ENCODE peak calls at places on chromosomes 7 and 10, in seven cellular contexts. J is stomach, R is psoas muscle, M is lower lobe of right lung, B is cardiac muscle cell, Y is right cardiac atrium, K is Peyer's patch. Z is an unnamed sample. For H3K27me3, the result is how much of the 10 kb centered on the place peaks cover.

GRCh38 chr7:91265693-91266066 is 1.4 kb downstream of the FZD1 start:
- DNase-seq in J (no peak), R (no peak), Y (peak), M (peak), B (peak), K (no peak), Z (no peak)

GRCh38 chr7:35993663-35994622 is 159.1 kb upstream of the EEPD1 start:
- DNase-seq in Y (no peak), M (no peak), R (no peak), B (peak), K (no peak), J (no peak), Z (no peak)

GRCh38 chr10:24848169-24848688 is 104.2 kb downstream of the PRTFDC1 start:
- DNase-seq in Y (no peak), K (no peak), M (no peak), R (no peak), J (no peak), B (peak), Z (no peak)

GRCh38 chr10:76550806-76551205 is 1086.8 kb downstream of the KCNMA1 start:
- DNase-seq in Y (no peak), M (no peak), J (no peak), R (no peak), K (no peak), B (peak), Z (no peak)

GRCh38 chr7:98880485-98880884 is 2.2 kb downstream of the TRRAP start:
- DNase-seq in K (no peak), J (no peak), Y (no peak), M (no peak), R (no peak), B (no peak), Z (no peak)

GRCh38 chr10:120689766-120690539 is 161.2 kb upstream of the WDR11 start:
- DNase-seq in K (no peak), R (no peak), J (no peak), B (no peak), M (no peak), Y (no peak), Z (no peak)

GRCh38 chr7:26179422-26179821 is 21.1 kb downstream of the HNRNPA2B1 start:
- DNase-seq in R (no peak), B (no peak), Y (no peak), K (no peak), M (no peak), J (no peak), Z (no peak)

GRCh38 chr7:24912424-24912823 is 67.6 kb downstream of the OSBPL3 start:
- DNase-seq in M (no peak), J (no peak), R (no peak), B (no peak), K (no peak), Y (no peak), Z (no peak)

GRCh38 chr7:134932707-134933370 is 53.5 kb upstream of the AGBL3 start:
- DNase-seq in K (no peak), Y (peak), B (peak), R (no peak), M (no peak), J (no peak), Z (no peak)

GRCh38 chr10:69634759-69635425 is 4.8 kb downstream of the FAM241B start:
- DNase-seq in R (no peak), K (no peak), Y (no peak), J (peak), B (no peak), M (no peak), Z (no peak)

GRCh38 chr10:47021850-47022249 is 110.6 kb downstream of the PTPN20 start:
- DNase-seq in K (no peak), Y (no peak), B (no peak), R (no peak), M (no peak), J (no peak), Z (no peak)

GRCh38 chr10:100085596-100085995 is 3.9 kb upstream of the CPN1 start:
- DNase-seq in B (no peak), M (no peak), Y (no peak), R (no peak), J (no peak), K (no peak), Z (no peak)

GRCh38 chr10:98610301-98610700 is 163.6 kb upstream of the HPS1 start:
- DNase-seq in M (no peak), J (no peak), K (no peak), Y (no peak), B (no peak), R (no peak), Z (no peak)

GRCh38 chr7:134014935-134015334 is 112.2 kb upstream of the LRGUK start:
- DNase-seq in B (no peak), K (no peak), Y (no peak), J (no peak), R (no peak), M (no peak), Z (no peak)

GRCh38 chr7:100957832-100958421 is 8.6 kb downstream of the MUC3A start:
- DNase-seq in K (no peak), J (no peak), R (no peak), B (peak), Y (no peak), M (no peak), Z (no peak)
- H3K27me3 ChIP-seq in K (under half), J (half or more), R (under half), B (under half), Y (under half), M (under half), Z (under half)

GRCh38 chr7:80724249-80724871 is 85.9 kb downstream of the CD36 start:
- DNase-seq in B (no peak), J (no peak), Y (no peak), K (no peak), R (no peak), M (no peak), Z (no peak)

GRCh38 chr7:80725181-80725611 is 86.8 kb downstream of the CD36 start:
- DNase-seq in Y (no peak), J (no peak), M (no peak), B (no peak), K (no peak), R (no peak), Z (no peak)

GRCh38 chr7:80719261-80719660 is 80.8 kb downstream of the CD36 start:
- DNase-seq in J (no peak), K (no peak), Y (no peak), B (no peak), R (no peak), M (no peak), Z (no peak)

GRCh38 chr7:80721880-80722595 is 83.6 kb downstream of the CD36 start:
- DNase-seq in Y (no peak), J (no peak), B (peak), R (no peak), K (no peak), M (peak), Z (no peak)

DNA sequence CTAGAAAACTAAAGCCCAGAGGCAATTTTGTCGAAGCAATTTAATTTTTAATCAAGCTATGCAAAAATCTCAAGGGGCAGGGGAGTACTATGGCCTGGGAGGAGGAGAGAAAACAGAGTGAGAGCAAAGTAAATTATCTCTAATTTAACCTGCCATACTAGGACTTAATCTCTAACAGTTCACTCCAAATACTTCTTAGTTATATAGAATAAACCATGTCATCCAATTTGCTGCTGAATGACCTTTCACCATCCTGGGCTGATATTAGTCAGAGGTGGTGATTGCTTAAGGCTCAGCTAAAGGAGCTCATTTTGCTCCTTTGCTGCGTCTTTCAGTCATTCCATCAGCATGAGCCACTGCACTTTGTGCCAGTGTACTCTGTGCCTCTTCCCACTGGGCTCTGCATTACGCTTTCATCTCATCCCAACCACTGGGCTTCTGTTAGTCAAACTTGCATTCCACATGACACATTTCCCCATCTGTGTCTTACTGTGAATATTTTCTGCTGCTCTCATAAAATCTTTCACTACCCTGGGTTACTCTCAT is 84.2 kb downstream of the CD36 start:
- DNase-seq in R (peak), M (peak), J (peak), B (peak), Y (peak), K (no peak), Z (no peak)
- H3K4me3 ChIP-seq in R (no peak), M (no peak), J (no peak), B (no peak), Y (no peak), K (no peak), Z (no peak)

DNA sequence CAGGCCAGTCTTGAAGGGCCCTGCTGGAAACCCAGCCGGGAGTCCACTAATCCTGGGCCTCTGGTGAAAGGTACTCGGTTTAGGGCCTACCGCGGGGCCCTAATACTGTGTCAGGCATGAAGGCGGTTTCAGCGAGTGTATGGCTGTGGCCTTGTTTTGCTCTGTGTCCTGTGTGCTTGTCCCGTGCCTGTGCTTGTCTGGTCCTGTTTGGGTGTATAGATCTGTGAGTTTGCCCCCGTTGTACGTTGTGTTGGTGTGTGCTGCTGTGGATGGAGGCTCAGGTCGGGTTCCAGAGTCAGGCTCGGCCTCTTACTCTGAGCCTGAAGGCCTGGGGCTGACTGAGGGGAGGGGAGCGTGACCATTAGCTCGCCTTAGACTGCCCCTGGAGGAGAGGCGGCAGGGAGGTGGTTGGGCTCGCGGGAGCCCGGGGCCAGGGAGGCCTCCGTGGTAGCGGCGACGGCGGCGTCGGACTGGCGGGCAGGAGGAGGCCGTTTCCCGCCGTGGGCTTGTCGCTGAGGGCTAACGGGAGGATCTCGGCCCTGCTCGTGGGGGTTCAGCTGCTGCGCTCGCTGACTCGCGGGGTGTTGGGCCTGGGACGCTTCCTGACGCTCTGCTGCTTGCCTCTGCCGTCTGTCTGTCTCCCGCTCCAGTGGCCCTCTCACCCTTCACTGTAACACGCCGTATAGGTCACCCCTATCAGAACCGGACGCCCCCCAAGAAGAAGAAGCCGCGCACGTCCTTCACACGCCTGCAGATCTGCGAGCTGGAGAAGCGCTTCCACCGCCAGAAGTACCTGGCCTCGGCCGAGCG is 2.6 kb downstream of the TLX1 start:
- DNase-seq in R (no peak), K (no peak), Y (no peak), B (no peak), M (no peak), J (no peak), Z (no peak)
- H3K27me3 ChIP-seq in R (half or more), K (half or more), Y (under half), B (half or more), M (half or more), J (half or more), Z (half or more)

GRCh38 chr10:79441433-79441832 is 4.0 kb downstream of the ZCCHC24 start:
- DNase-seq in Y (no peak), K (no peak), B (no peak), J (no peak), M (no peak), R (no peak), Z (no peak)
- H3K4me3 ChIP-seq in Y (no peak), K (no peak), B (no peak), J (no peak), M (no peak), R (peak), Z (no peak)

GRCh38 chr7:144885453-144885852 is 49.6 kb upstream of the TPK1 start:
- DNase-seq in K (no peak), B (no peak), R (no peak), M (no peak), Y (no peak), J (no peak), Z (no peak)
- H3K27me3 ChIP-seq in K (under half), B (under half), R (under half), M (under half), Y (under half), J (under half), Z (under half)

GRCh38 chr7:102275123-102275703 is 11.5 kb upstream of the SH2B2 start:
- DNase-seq in K (no peak), R (no peak), M (no peak), J (no peak), Y (peak), B (no peak), Z (no peak)

GRCh38 chr7:102272075-102272916 is 14.4 kb upstream of the SH2B2 start:
- DNase-seq in K (peak), J (peak), Y (peak), R (peak), M (peak), B (peak), Z (peak)

GRCh38 chr7:102271158-102271798 is 15.4 kb upstream of the SH2B2 start:
- DNase-seq in R (no peak), M (no peak), J (no peak), K (no peak), B (no peak), Y (peak), Z (no peak)

GRCh38 chr7:102272917-102273748 is 13.5 kb upstream of the SH2B2 start:
- DNase-seq in J (no peak), K (no peak), M (no peak), B (no peak), R (no peak), Y (peak), Z (no peak)

DNA sequence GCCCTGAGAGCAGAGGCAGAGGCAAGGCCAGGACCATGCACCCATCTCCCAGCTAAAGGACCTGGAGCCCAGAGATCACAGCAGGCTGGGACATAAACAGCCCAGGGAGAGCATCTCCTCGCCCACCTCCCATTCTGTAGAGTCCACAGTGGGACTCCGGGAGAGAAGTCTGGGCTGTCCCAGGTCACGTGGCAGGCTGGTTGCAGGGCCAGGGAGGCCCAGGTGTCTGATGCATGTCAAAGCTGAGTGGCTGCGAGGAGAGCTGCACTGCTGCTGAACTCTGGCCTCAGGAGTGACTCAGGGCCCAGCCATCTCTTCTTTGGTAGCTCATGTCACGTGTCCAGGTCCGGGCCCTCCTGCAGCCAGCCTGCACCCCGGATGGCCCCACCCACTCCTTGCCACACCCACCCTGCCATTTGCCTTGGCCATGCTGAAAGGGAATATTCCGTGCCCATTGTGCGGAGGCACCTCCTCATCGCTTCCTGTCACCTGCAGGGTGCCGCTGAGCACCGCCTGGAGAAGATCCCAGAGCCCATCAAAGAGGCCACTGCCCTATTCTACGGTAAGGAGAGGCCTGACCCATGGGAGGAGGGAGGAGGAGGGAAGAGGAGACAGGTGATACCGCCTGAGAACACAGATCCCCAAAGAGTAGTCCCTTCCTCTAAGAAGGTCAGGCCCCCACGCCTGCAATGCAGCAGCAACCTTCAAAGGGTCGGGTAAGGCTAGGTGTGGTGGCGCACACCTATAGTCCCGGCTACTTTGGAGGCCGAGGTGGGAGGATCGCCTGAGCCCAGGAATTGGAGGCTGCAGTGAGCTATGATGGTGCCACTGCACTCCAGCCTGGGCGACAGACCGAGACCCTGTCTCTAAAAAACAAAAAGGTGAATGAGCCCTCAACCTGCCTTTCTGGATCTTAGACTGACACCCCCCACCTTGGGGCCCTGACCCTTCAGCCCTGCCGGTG is 12.6 kb upstream of the SH2B2 start:
- DNase-seq in M (no peak), B (peak), Y (peak), K (no peak), J (peak), R (no peak), Z (no peak)
- H3K4me3 ChIP-seq in M (no peak), B (no peak), Y (no peak), K (no peak), J (no peak), R (no peak), Z (no peak)